ENCODE peak calls at places on chromosomes 16 and 17, in five cellular contexts. A is BJ, F is fibroblast of mammary gland, S is HCT116, C is transverse colon. Q is an unnamed sample.
A peak's percentile ranks its signal among the peaks of the same experiment; 100 is the strongest.

GRCh38 chr17:37830151-37830993 is 85.5 kb upstream of the HNF1B start:
- DNase-seq in S (no peak), A (no peak), C (no peak), F (no peak), Q (no peak)

GRCh38 chr17:36188891-36189306 is 7.7 kb downstream of the CCL3L1 start:
- DNase-seq in F (no peak), S (no peak), A (no peak), C (peak; percentile 45), Q (no peak)

GRCh38 chr16:81376880-81377279 is 62.1 kb downstream of the GAN start:
- DNase-seq in C (no peak), A (no peak), S (peak; percentile 16), F (peak; percentile 15), Q (no peak)

GRCh38 chr17:48442819-48443218 is 12.8 kb upstream of the SKAP1 start:
- DNase-seq in S (no peak), A (no peak), F (peak; percentile 9), C (no peak), Q (no peak)

GRCh38 chr17:21537302-21537701 is 155.0 kb upstream of the KCNJ18 start:
- DNase-seq in F (no peak), A (no peak), S (no peak), C (no peak), Q (no peak)

GRCh38 chr16:55257971-55258613 is 65.9 kb upstream of the IRX6 start:
- DNase-seq in S (peak; percentile 58), A (no peak), F (peak; percentile 50), C (peak; percentile 71), Q (peak; percentile 83)

GRCh38 chr17:82775033-82775823 is 23.4 kb downstream of the TBCD start:
- DNase-seq in A (no peak), S (peak; percentile 24), F (peak; percentile 43), C (peak; percentile 76), Q (peak; percentile 79)

GRCh38 chr17:75125984-75126383 is 5.6 kb downstream of the NT5C start:
- DNase-seq in F (no peak), S (no peak), A (no peak), C (no peak), Q (no peak)

GRCh38 chr17:47660064-47660492 is 10.4 kb downstream of the KPNB1 start:
- DNase-seq in C (no peak), A (no peak), S (no peak), F (no peak), Q (no peak)

GRCh38 chr17:6374271-6374691 is 60.6 kb downstream of the AIPL1 start:
- DNase-seq in A (no peak), C (no peak), S (peak; percentile 61), F (no peak), Q (no peak)

GRCh38 chr16:28009586-28010373 is 53.7 kb downstream of the GSG1L start:
- DNase-seq in S (no peak), A (no peak), C (no peak), F (no peak), Q (no peak)

GRCh38 chr17:49496183-49496865 is 1.2 kb downstream of the NGFR start:
- DNase-seq in A (no peak), S (no peak), C (peak; percentile 78), F (peak; percentile 30), Q (peak; percentile 92)
- TF ChIP-seq CTCF in A (peak; percentile 41), S (peak; percentile 74), C (peak; percentile 83), F (no peak), Q (peak; percentile 88)

GRCh38 chr16:734981-735881 is 5.6 kb downstream of the CIAO3 start:
- DNase-seq in C (no peak), F (no peak), S (no peak), A (no peak), Q (no peak)

GRCh38 chr16:732332-732731 is 5.4 kb downstream of the HAGHL start:
- DNase-seq in A (no peak), C (no peak), F (no peak), S (no peak), Q (no peak)

GRCh38 chr16:732936-733335 is 6.0 kb downstream of the HAGHL start:
- DNase-seq in C (no peak), S (no peak), F (no peak), A (no peak), Q (no peak)

GRCh38 chr16:734208-734980 is 6.4 kb downstream of the CIAO3 start:
- DNase-seq in S (no peak), A (no peak), F (no peak), C (no peak), Q (no peak)

DNA sequence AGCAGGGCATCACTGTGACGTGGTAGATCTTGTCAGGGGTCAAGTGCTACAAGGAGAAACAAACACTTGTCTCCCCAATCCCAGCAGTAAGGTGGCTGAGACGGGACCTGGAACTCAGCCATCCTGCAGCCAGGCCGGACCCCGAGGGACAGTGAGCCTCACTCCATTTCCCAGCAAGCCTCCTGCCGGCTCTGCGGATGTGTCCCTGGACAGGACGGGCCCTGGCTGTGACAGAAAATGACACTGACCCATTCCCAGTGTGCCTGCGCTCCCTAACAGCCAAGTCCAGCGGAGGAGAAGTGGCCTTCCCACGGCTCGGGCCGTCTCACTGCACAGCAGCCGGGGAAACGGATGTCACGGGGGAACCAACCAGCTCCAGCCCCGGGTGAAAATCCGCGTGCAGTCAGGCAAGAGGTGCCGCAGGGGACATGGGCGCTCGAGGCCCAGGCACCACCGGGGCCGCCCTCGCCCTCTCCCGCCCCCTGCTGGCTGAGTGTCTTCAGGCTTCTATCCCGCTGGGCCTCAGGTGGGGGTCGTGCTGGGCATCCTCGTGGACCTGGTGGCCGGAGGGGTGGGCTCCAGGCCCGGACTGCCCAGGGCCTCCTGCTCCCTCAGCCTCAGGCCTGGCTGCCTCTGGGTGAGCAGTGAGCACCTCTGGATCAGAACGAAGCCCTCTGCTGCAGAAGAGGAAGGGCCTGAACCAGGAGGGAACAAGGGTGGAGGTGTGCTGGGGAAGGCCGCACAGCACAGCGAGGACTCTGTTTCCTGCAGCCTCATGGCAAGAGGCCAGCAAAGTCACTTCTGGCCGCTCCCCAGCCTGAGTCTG is 6.7 kb downstream of the HAGHL start:
- DNase-seq in S (no peak), F (no peak), A (no peak), C (no peak), Q (peak; percentile 68)
- TF ChIP-seq CTCF in S (peak; percentile 48), F (no peak), A (peak; percentile 61), C (no peak), Q (peak; percentile 65)

DNA sequence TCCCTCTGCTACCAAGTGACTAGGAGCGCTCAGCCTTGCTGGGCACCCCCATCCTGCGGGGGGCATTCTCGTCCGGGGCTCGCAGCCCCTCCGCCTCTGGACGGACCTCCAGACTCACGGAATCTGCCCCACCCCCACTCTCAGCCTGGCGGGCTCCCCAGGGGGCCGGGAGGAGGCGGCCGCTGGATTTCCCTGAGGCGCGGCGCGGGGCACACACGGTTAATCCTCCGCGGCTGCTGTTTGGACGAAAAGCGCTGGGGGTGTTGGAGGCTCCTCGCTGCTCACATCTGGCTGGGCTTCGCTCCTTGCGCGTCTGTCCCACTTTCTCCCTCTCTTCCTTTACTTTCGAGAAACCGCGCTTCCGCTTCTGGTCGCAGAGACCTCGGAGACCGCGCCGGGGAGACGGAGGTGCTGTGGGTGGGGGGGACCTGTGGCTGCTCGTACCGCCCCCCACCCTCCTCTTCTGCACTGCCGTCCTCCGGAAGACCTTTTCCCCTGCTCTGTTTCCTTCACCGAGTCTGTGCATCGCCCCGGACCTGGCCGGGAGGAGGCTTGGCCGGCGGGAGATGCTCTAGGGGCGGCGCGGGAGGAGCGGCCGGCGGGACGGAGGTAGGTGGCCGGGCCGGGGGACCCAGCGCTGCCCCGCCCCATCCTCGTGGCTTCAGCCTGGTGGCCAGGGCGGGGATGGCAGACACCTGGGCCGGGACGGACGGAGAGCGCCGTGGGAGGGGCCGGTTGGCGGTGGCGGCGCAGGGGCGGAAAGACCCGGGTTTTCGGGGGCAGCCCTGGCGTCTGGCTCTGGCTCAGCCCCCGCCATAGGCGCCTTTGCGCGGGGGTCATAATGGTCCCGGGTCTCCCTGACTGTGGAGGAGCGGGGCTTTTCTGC is at the start of gene C1QTNF1:
- DNase-seq in S (no peak), F (peak; percentile 52), A (no peak), C (peak; percentile 70), Q (peak; percentile 55)
- TF ChIP-seq CTCF in S (peak; percentile 46), F (no peak), A (peak; percentile 18), C (peak; percentile 65), Q (peak; percentile 60)

DNA sequence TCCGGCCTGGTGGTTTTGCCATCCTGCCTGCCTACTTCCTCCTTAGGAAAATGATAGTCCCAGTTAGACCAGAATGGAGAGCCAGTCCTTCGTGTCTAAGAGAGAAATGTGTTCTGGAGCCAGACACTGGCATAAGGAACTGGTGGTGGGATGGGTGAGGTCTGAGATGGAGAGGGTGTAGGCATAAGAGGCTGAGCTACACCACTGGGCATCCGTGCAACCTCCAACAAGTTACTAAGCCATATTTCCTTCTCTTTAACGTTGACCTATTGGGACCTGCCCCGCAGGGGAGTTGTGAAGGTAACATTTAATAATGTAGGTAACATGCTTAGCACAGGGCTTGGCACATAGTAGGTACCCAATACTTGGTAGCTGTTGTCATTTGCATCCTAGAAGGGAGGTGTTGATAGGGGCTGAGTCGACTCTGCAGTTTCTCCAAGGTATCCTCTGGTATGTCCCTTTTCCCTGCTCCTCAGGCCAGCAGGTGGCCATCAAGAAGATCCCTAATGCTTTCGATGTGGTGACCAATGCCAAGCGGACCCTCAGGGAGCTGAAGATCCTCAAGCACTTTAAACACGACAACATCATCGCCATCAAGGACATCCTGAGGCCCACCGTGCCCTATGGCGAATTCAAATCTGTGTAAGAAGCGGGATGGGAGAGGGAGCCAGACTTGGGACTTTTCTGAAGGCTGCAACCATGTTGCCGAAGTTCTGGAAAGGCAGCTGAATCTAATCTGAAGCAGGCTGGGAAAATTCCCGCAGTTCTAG is 1.2 kb downstream of the MAPK7 start:
- DNase-seq in S (no peak), A (no peak), C (no peak), F (no peak), Q (no peak)
- TF ChIP-seq CTCF in S (no peak), A (no peak), C (no peak), F (no peak), Q (no peak)

GRCh38 chr17:80866050-80866793 is 125.4 kb upstream of the CHMP6 start:
- DNase-seq in C (peak; percentile 71), F (peak; percentile 65), A (no peak), S (peak; percentile 37), Q (peak; percentile 86)
- TF ChIP-seq CTCF in C (peak; percentile 65), F (peak; percentile 91), A (peak; percentile 86), S (peak; percentile 84), Q (peak; percentile 60)

Q was measured in endothelial cell.